ENCODE peak calls at places on chromosomes 3 and 15, in ten cellular contexts. V is cardiac muscle cell, I is astrocyte of the spinal cord, K is breast epithelium, H is HFF-Myc, B is IMR-90, S is psoas muscle, F is fibroblast of mammary gland, W is cardiac fibroblast, E is dorsolateral prefrontal cortex. N is an unnamed sample.

GRCh38 chr15:68644088-68644904 is 65.5 kb downstream of the CORO2B start:
- DNase-seq in S (no peak), B (peak; percentile 90), E (peak; percentile 8), V (peak; percentile 82), I (peak; percentile 65), W (peak; percentile 91), H (peak; percentile 49), K (no peak), F (peak; percentile 95), N (peak; percentile 84)

GRCh38 chr3:134471521-134472193 is 14.1 kb downstream of the ANAPC13 start:
- DNase-seq in E (no peak), H (no peak), F (peak; percentile 89), V (peak; percentile 60), I (peak; percentile 64), K (no peak), W (peak; percentile 84), B (peak; percentile 94), S (no peak), N (peak; percentile 49)

GRCh38 chr3:4977001-4977888 is 2.0 kb upstream of the BHLHE40 start:
- DNase-seq in H (no peak), F (peak; percentile 95), I (peak; percentile 92), W (peak; percentile 95), S (peak; percentile 87), V (peak; percentile 88), K (peak; percentile 62), B (peak; percentile 84), E (peak; percentile 54), N (peak; percentile 89)

GRCh38 chr3:182967218-182968204 is 12.8 kb downstream of the DCUN1D1 start:
- DNase-seq in E (no peak), I (no peak), F (peak; percentile 27), K (no peak), V (no peak), B (no peak), W (no peak), H (no peak), S (no peak), N (no peak)

GRCh38 chr3:140552898-140553297 is 125.0 kb upstream of the TRIM42 start:
- DNase-seq in V (no peak), E (no peak), W (peak; percentile 19), B (no peak), F (peak; percentile 23), K (no peak), I (no peak), S (no peak), H (no peak), N (peak; percentile 2)

GRCh38 chr3:71444028-71444860 is 139.3 kb downstream of the FOXP1 start:
- DNase-seq in H (peak; percentile 61), F (peak; percentile 72), E (no peak), I (peak; percentile 74), S (peak; percentile 27), V (peak; percentile 73), K (peak; percentile 80), B (peak; percentile 90), W (peak; percentile 73), N (peak; percentile 72)

GRCh38 chr15:91022832-91023129 is 387 bp upstream of the VPS33B start:
- DNase-seq in V (no peak), I (no peak), E (no peak), F (no peak), K (no peak), H (no peak), W (no peak), B (no peak), S (no peak), N (no peak)

GRCh38 chr3:140449591-140450256 is 228.1 kb upstream of the TRIM42 start:
- DNase-seq in V (no peak), B (no peak), W (no peak), H (no peak), E (no peak), F (no peak), K (no peak), S (no peak), I (no peak), N (no peak)

GRCh38 chr15:74383286-74383685 is 15.8 kb upstream of the CYP11A1 start:
- DNase-seq in V (no peak), E (no peak), H (no peak), B (no peak), W (no peak), S (no peak), K (no peak), F (no peak), I (no peak), N (no peak)

GRCh38 chr3:157174265-157174615 is 14.3 kb upstream of the CCNL1 start:
- DNase-seq in F (no peak), B (no peak), E (no peak), I (no peak), V (no peak), H (no peak), K (no peak), S (no peak), W (no peak), N (no peak)

GRCh38 chr15:87032291-87032690 is 952.6 kb downstream of the AGBL1 start:
- DNase-seq in B (no peak), I (no peak), F (no peak), W (no peak), K (no peak), S (no peak), V (no peak), E (no peak), H (no peak), N (no peak)

GRCh38 chr15:85927936-85928537 is 133.3 kb upstream of the KLHL25 start:
- DNase-seq in S (no peak), E (no peak), F (no peak), I (no peak), B (no peak), V (no peak), H (no peak), W (no peak), K (no peak), N (no peak)

GRCh38 chr3:179768080-179768479 is 115.2 kb downstream of the USP13 start:
- DNase-seq in S (no peak), I (peak; percentile 71), H (peak; percentile 44), E (peak; percentile 41), F (peak; percentile 80), B (peak; percentile 70), V (peak; percentile 69), K (no peak), W (peak; percentile 68), N (peak; percentile 70)
- TF ChIP-seq CTCF in S (peak; percentile 16), I (peak; percentile 65), H (peak; percentile 58), E (no peak), F (peak; percentile 72), B (peak; percentile 70), V (peak; percentile 69), K (no peak), W (peak; percentile 72), N (peak; percentile 61)

GRCh38 chr3:173993299-173993698 is 595.8 kb downstream of the NLGN1 start:
- DNase-seq in S (no peak), F (peak; percentile 80), I (peak; percentile 59), K (no peak), B (peak; percentile 58), E (no peak), H (peak; percentile 55), V (peak; percentile 28), W (peak; percentile 71), N (peak; percentile 82)
- H3K4me3 ChIP-seq in S (no peak overlapping the region), F (no peak overlapping the region), I (no peak overlapping the region), K (no peak overlapping the region), B (no peak overlapping the region), E (no peak overlapping the region), H (no peak overlapping the region), V (no peak overlapping the region), W (no peak overlapping the region), N (no peak overlapping the region)

DNA sequence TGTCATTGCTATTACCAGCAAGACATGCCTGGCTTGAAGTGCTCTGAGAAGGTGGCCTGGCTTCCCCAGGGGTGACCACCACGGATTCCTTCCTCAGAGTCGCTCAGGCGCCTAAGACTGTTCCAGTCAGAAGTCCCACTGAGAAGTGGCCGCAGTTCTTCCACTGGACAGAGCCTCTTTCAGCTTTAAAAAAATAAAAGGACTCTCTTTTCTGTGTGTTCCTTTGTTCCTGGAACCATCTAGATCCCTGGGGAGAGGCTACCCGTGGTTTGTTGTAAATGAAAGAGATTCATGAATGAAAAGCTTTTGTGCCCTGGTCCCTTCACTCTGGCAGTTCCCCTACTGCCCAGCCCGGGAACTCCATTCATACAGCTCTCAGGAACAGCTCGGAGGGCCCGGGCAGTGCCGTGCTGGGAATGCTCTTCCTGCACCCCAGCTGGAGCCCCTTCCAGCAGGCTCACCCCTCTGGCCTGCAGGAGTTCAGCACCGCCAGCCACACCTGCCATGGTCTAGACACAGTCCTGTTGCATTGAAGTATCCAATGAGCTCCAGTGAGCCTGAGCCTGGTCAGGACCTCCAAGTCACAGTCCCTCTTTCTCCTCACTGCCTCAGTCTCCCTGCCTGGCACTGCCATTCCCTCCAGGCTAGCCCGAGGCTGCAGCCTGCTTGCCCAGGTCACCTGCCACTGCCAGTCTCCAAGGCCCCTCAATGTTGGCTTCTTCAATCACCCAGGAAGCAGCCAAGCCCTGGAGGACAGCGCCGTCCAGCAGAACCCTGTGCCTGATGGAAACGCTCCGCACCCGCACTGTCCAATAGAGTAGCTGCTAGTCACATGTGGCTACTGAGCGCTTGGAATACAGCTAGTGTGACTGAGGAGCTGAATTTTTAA is 75.4 kb downstream of the XXYLT1 start:
- DNase-seq in I (peak; percentile 69), W (no peak), E (peak; percentile 65), B (no peak), F (no peak), H (no peak), K (no peak), S (no peak), V (no peak), N (no peak)
- TF ChIP-seq CTCF in I (peak; percentile 19), W (peak; percentile 1), E (peak; percentile 10), B (no peak), F (no peak), H (no peak), K (no peak), S (no peak), V (no peak), N (no peak)

DNA sequence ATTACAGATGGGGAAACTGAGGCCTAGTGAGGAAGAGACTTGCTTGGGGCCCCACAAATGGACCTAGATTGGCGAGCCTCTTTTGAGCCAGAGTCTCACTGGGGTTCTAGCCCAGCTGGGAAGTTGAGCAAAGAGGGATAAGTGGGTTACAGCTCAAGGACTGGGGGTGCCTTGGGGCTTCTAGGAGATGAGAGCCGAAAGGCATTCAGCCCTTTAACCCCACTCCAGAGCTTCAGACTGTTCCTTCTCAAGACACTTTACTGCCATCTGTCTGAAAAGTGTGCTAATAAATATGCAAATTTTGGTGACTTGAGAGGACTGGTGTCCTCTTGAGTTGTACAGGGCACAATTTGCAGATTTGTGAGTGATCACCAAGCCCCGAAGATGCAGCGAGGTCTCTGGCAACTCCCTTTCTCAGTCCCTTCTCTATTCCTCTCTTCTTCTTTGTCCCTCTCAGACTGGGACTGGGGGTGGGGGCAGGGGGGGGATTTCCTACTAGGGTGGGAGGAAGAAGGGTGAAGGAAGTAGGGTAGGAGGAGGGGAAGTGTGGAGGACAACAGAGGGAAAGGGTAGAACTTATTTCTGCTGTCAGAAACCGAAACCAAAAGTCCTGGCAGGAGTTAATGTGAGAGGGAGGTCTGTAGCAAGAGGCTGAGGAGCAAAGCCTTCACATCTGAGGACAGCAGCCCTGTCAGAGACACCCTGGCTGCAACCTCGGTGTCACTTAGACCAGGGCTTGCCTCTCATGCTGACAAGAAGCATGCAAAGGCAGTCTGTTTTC is 16.2 kb upstream of the ANKDD1A start:
- DNase-seq in E (no peak), K (no peak), I (peak; percentile 26), W (peak; percentile 51), B (peak; percentile 65), S (peak; percentile 32), F (peak; percentile 49), V (peak; percentile 68), H (no peak), N (peak; percentile 51)
- H3K4me3 ChIP-seq in E (peak overlapping the region; percentile 40), K (peak overlapping the region; percentile 59), I (no peak overlapping the region), W (no peak overlapping the region), B (no peak overlapping the region), S (peak overlapping the region; percentile 22), F (no peak overlapping the region), V (no peak overlapping the region), H (peak overlapping the region; percentile 3), N (peak overlapping the region; percentile 41)

N was measured in AG10803.